ENCODE peak calls at places on chromosomes 7 and 10, in seven cellular contexts. H is fibroblast of villous mesenchyme, T is body of pancreas, Y is mesothelial cell of epicardium, J is Panc1, E is transverse colon, O is MCF 10A. X is an unnamed sample.

GRCh38 chr10:69318997-69319727 is 40.9 kb downstream of the HK1 start:
- DNase-seq in T (peak; percentile 73), O (peak; percentile 61), J (no peak), E (peak; percentile 87), Y (no peak), H (peak; percentile 81), X (peak; percentile 84)

GRCh38 chr10:36608251-36608650 is 517.1 kb upstream of the ANKRD30A start:
- DNase-seq in Y (no peak), H (no peak), T (no peak), J (no peak), O (peak; percentile 19), E (no peak), X (no peak)

GRCh38 chr10:44864637-44865288 is 46.4 kb upstream of the TMEM72 start:
- DNase-seq in E (peak; percentile 93), Y (peak; percentile 88), J (peak; percentile 56), H (peak; percentile 77), O (peak; percentile 76), T (peak; percentile 93), X (peak; percentile 91)

GRCh38 chr10:7408003-7408493 is 2.8 kb downstream of the SFMBT2 start:
- DNase-seq in T (peak; percentile 24), H (peak; percentile 28), E (peak; percentile 48), Y (no peak), O (no peak), J (no peak), X (peak; percentile 63)

GRCh38 chr7:32762321-32762669 is 129.3 kb downstream of the KBTBD2 start:
- DNase-seq in T (no peak), E (no peak), O (no peak), Y (no peak), J (no peak), H (no peak), X (no peak)

GRCh38 chr7:29975564-29975963 is 14.0 kb downstream of the SCRN1 start:
- DNase-seq in E (no peak), H (no peak), Y (no peak), T (no peak), O (no peak), J (no peak), X (no peak)

GRCh38 chr7:34838329-34838728 is 180.3 kb downstream of the NPSR1 start:
- DNase-seq in T (no peak), J (no peak), H (no peak), O (no peak), E (no peak), Y (no peak), X (no peak)

GRCh38 chr7:75637854-75638606 is 100.7 kb downstream of the HIP1 start:
- DNase-seq in J (no peak), O (no peak), T (peak; percentile 19), H (no peak), Y (no peak), E (no peak), X (no peak)

GRCh38 chr10:47021850-47022249 is 110.6 kb downstream of the PTPN20 start:
- DNase-seq in E (no peak), J (no peak), O (no peak), Y (no peak), H (no peak), T (no peak), X (peak; percentile 27)

GRCh38 chr10:84606428-84606827 is 278.0 kb downstream of the CCSER2 start:
- DNase-seq in J (no peak), H (no peak), T (no peak), O (peak; percentile 14), E (no peak), Y (no peak), X (no peak)

GRCh38 chr7:1593091-1593866 is 23.4 kb upstream of the PSMG3 start:
- DNase-seq in O (peak; percentile 38), H (peak; percentile 14), E (no peak), J (no peak), Y (no peak), T (no peak), X (no peak)

GRCh38 chr10:6061056-6061455 is 1.1 kb downstream of the IL2RA start:
- DNase-seq in T (peak; percentile 6), E (no peak), O (no peak), H (no peak), Y (no peak), J (no peak), X (no peak)

GRCh38 chr10:77689339-77689738 is 51.7 kb upstream of the KCNMA1 start:
- DNase-seq in Y (no peak), J (no peak), T (no peak), H (no peak), O (no peak), E (no peak), X (no peak)

GRCh38 chr10:77687621-77688020 is 50.0 kb upstream of the KCNMA1 start:
- DNase-seq in Y (no peak), O (no peak), E (no peak), H (no peak), T (no peak), J (no peak), X (no peak)

GRCh38 chr10:77696584-77696983 is 59.0 kb upstream of the KCNMA1 start:
- DNase-seq in T (no peak), O (no peak), E (no peak), Y (no peak), J (no peak), H (no peak), X (no peak)

GRCh38 chr10:77695186-77695585 is 57.6 kb upstream of the KCNMA1 start:
- DNase-seq in E (no peak), O (no peak), J (no peak), Y (no peak), H (no peak), T (no peak), X (no peak)

DNA sequence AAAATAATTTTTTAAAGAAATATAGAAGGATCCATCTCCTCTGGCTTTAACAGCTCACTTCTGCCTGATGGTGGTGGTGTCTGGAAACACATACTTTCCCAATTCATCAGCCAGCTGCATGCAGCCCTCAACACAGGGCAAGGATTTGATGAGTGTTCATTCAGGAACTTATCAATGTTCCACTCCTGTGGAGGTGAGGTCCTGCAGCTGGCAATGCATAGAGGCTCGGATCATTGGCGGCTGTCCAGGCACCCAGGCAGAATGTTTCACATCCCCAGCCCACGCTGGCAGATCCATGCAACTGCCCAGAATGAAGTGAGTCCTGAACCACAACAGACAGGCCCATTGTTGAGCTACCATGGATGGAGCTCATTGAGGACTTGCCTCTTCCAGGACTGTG is 55.2 kb upstream of the KCNMA1 start:
- DNase-seq in Y (no peak), O (peak; percentile 48), J (no peak), H (no peak), E (no peak), T (peak; percentile 63), X (no peak)
- TF ChIP-seq CTCF in Y (no peak), O (no peak), J (no peak), H (no peak), E (no peak), T (no peak), X (no peak)

GRCh38 chr7:36312064-36312914 is 77.4 kb upstream of the ANLN start:
- DNase-seq in T (peak; percentile 92), E (peak; percentile 72), J (no peak), Y (no peak), H (no peak), O (peak; percentile 74), X (no peak)
- TF ChIP-seq CTCF in T (peak; percentile 86), E (peak; percentile 68), J (peak; percentile 89), Y (peak; percentile 64), H (peak; percentile 7), O (peak; percentile 41), X (peak; percentile 50)

DNA sequence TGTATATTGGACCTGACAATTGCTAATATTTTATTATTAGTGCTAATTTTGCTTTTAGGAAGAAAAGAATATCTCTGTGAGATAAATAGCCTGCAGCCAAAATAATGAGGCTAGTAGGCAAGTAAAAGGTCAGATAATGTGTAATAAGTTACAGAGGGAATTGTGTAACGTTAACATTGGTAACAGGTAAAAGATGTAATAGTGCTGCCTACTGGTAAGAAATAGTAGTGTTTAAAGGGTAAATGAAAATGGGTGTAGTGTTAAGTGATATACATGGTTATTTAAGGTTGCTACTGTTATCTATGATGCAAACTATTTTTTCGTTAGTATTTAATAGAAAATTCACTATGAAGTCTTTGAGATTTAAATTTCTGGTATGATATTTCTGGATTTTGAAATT is 9.2 kb upstream of the FOXP2 start:
- DNase-seq in T (no peak), Y (no peak), E (no peak), O (peak; percentile 30), H (no peak), J (no peak), X (no peak)
- TF ChIP-seq CTCF in T (peak; percentile 88), Y (no peak), E (peak; percentile 72), O (peak; percentile 36), H (peak; percentile 28), J (peak; percentile 44), X (peak; percentile 79)

DNA sequence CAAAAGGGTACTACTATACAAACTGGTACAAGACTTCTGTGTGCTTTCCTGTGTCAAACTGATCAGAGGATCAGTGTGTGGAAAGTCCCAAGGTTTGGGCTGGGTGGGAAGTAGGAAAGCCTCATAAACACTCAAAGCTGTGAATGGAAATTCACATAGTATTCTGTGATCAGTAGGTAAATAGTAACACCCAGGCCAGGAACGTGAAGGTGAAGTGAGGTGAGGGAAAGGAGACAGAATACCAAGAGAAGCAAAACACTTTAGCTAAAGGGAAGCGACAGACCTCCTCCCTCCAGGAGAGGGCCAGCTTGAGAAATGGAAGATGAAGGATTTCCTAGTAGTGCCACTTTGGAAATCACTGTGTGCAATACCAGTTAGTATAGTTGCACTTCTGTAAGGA is 451.9 kb downstream of the KCNMA1 start:
- DNase-seq in T (no peak), O (no peak), Y (no peak), E (no peak), H (no peak), J (no peak), X (no peak)
- TF ChIP-seq CTCF in T (no peak), O (no peak), Y (no peak), E (no peak), H (no peak), J (peak; percentile 20), X (no peak)

DNA sequence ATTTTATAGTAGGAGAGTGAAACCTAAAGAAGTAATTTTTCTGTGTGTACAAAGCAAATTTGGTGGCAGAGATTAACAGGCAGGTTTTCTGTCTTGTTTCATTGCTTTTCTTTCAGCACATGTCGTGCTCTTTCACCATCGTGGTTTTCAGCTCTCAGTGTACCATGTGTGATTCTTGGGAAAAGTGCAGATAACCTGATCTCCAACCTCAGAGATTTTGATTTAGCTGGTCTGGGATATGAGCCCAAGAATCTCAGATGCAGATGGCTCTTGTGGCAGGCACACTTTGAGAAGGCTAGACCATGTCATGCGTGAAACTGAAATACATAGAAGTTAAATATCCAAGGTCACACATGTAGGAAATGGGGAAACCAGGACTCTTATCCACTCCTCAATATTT is 317.4 kb downstream of the EXOC4 start:
- DNase-seq in O (no peak), H (peak; percentile 36), Y (no peak), T (no peak), E (no peak), J (no peak), X (no peak)
- TF ChIP-seq CTCF in O (no peak), H (no peak), Y (no peak), T (no peak), E (no peak), J (no peak), X (no peak)

GRCh38 chr10:23695825-23696420 is 257.0 kb downstream of the OTUD1 start:
- DNase-seq in J (no peak), O (no peak), E (no peak), T (no peak), Y (no peak), H (no peak), X (no peak)
- TF ChIP-seq CTCF in J (no peak), O (no peak), E (no peak), T (no peak), Y (no peak), H (no peak), X (no peak)

GRCh38 chr7:82164813-82165212 is 278.8 kb downstream of the CACNA2D1 start:
- DNase-seq in O (no peak), Y (no peak), J (no peak), E (no peak), H (peak; percentile 82), T (no peak), X (no peak)
- TF ChIP-seq CTCF in O (peak; percentile 8), Y (no peak), J (peak; percentile 34), E (no peak), H (peak; percentile 25), T (no peak), X (peak; percentile 10)

GRCh38 chr7:4248295-4248694 is 433.8 kb upstream of the FOXK1 start:
- DNase-seq in T (no peak), Y (no peak), O (no peak), H (no peak), J (no peak), E (no peak), X (no peak)
- TF ChIP-seq CTCF in T (no peak), Y (no peak), O (no peak), H (no peak), J (no peak), E (no peak), X (no peak)